ENCODE peak calls at places on chromosomes 13 and 19, in five cellular contexts. Y, Z, K, C and D are unnamed samples.

GRCh38 chr19:16143399-16144215 is at the start of gene HSH2D:
- DNase-seq in Y (peak; percentile 93), Z (peak; percentile 77), K (peak; percentile 89), C (peak; percentile 56), D (no peak)

GRCh38 chr13:109945206-109945960 is 159.0 kb upstream of the IRS2 start:
- DNase-seq in Y (no peak), Z (no peak), K (no peak), C (no peak), D (no peak)

GRCh38 chr13:29594310-29594709 is 1.2 kb downstream of the SLC7A1 start:
- DNase-seq in Y (peak; percentile 60), Z (no peak), K (no peak), C (peak; percentile 29), D (no peak)

GRCh38 chr13:42875448-42876269 is 94.3 kb downstream of the FAM216B start:
- DNase-seq in Y (no peak), Z (no peak), K (no peak), C (no peak), D (no peak)

GRCh38 chr19:30003862-30004261 is 61.8 kb downstream of the URI1 start:
- DNase-seq in Y (no peak), Z (no peak), K (no peak), C (no peak), D (no peak)

GRCh38 chr19:33904681-33905080 is 108.0 kb downstream of the KCTD15 start:
- DNase-seq in Y (no peak), Z (no peak), K (no peak), C (no peak), D (no peak)

GRCh38 chr13:95191821-95192220 is 109.4 kb downstream of the ABCC4 start:
- DNase-seq in Y (peak; percentile 82), Z (peak; percentile 45), K (peak; percentile 82), C (peak; percentile 49), D (peak; percentile 26)

GRCh38 chr19:2552859-2553258 is 76.9 kb downstream of the GADD45B start:
- DNase-seq in Y (no peak), Z (no peak), K (peak; percentile 56), C (peak; percentile 51), D (no peak)

GRCh38 chr19:32041681-32042292 is 303.6 kb upstream of the ZNF507 start:
- DNase-seq in Y (peak; percentile 64), Z (no peak), K (no peak), C (peak; percentile 5), D (peak; percentile 18)

GRCh38 chr13:40922437-40923040 is 96.6 kb downstream of the ELF1 start:
- DNase-seq in Y (peak; percentile 82), Z (no peak), K (peak; percentile 14), C (no peak), D (no peak)

GRCh38 chr13:108700421-108701170 is 71.2 kb downstream of the MYO16 start:
- DNase-seq in Y (no peak), Z (no peak), K (no peak), C (no peak), D (no peak)